ENCODE peak calls at places on chromosomes 16 and 17, in eight cellular contexts. F is heart left ventricle, H is AG04449, U is endothelial cell of umbilical vein, V is cardiac muscle cell, A is thoracic aorta, C is foreskin fibroblast, S is right lobe of liver. Q is an unnamed sample.

GRCh38 chr16:49484454-49484853 is 110.8 kb downstream of the C16orf78 start:
- DNase-seq in F (peak; percentile 84), H (no peak), U (no peak), V (peak; percentile 39), A (peak; percentile 43), C (no peak), S (peak; percentile 95), Q (no peak)

GRCh38 chr16:67552476-67552875 is 9.8 kb upstream of the CTCF start:
- DNase-seq in F (no peak), H (no peak), U (no peak), V (no peak), A (no peak), C (no peak), S (no peak), Q (no peak)

GRCh38 chr17:66711936-66712335 is 123.0 kb upstream of the CACNG5 start:
- DNase-seq in F (no peak), H (no peak), U (no peak), V (no peak), A (no peak), C (no peak), S (no peak), Q (peak; percentile 35)

GRCh38 chr17:63841350-63842172 is 924 bp downstream of the SMARCD2 start:
- DNase-seq in F (peak; percentile 83), H (no peak), U (peak; percentile 56), V (peak; percentile 71), A (no peak), C (peak; percentile 44), S (peak; percentile 79), Q (no peak)

GRCh38 chr17:48795444-48796162 is 21.4 kb downstream of the TTLL6 start:
- DNase-seq in F (no peak), H (peak; percentile 42), U (no peak), V (peak; percentile 59), A (no peak), C (peak; percentile 78), S (peak; percentile 63), Q (peak; percentile 76)

GRCh38 chr16:72723781-72724180 is 324.1 kb downstream of the ZFHX3 start:
- DNase-seq in F (no peak), H (peak; percentile 24), U (no peak), V (peak; percentile 30), A (no peak), C (peak; percentile 69), S (no peak), Q (no peak)

GRCh38 chr16:1997591-1998359 is 8.0 kb downstream of the SYNGR3 start:
- DNase-seq in F (no peak), H (no peak), U (no peak), V (no peak), A (no peak), C (peak; percentile 87), S (no peak), Q (no peak)

GRCh38 chr16:8935989-8936388 is 27.7 kb downstream of the USP7 start:
- DNase-seq in F (no peak), H (no peak), U (no peak), V (peak; percentile 10), A (no peak), C (no peak), S (no peak), Q (no peak)

GRCh38 chr16:1989826-1990335 is at the start of gene SYNGR3:
- DNase-seq in F (no peak), H (no peak), U (no peak), V (no peak), A (no peak), C (no peak), S (no peak), Q (no peak)

GRCh38 chr17:17214646-17215436 is 8.7 kb upstream of the PLD6 start:
- DNase-seq in F (no peak), H (no peak), U (no peak), V (no peak), A (no peak), C (no peak), S (no peak), Q (no peak)

GRCh38 chr16:842631-843560 is 42.4 kb upstream of the GNG13 start:
- DNase-seq in F (peak; percentile 57), H (no peak), U (no peak), V (no peak), A (no peak), C (no peak), S (no peak), Q (no peak)

GRCh38 chr17:75642221-75643032 is 9.2 kb downstream of the SMIM5 start:
- DNase-seq in F (peak; percentile 44), H (no peak), U (no peak), V (no peak), A (no peak), C (no peak), S (no peak), Q (no peak)

GRCh38 chr16:15993541-15993940 is 44.1 kb downstream of the ABCC1 start:
- DNase-seq in F (no peak), H (no peak), U (no peak), V (no peak), A (no peak), C (no peak), S (no peak), Q (no peak)

DNA sequence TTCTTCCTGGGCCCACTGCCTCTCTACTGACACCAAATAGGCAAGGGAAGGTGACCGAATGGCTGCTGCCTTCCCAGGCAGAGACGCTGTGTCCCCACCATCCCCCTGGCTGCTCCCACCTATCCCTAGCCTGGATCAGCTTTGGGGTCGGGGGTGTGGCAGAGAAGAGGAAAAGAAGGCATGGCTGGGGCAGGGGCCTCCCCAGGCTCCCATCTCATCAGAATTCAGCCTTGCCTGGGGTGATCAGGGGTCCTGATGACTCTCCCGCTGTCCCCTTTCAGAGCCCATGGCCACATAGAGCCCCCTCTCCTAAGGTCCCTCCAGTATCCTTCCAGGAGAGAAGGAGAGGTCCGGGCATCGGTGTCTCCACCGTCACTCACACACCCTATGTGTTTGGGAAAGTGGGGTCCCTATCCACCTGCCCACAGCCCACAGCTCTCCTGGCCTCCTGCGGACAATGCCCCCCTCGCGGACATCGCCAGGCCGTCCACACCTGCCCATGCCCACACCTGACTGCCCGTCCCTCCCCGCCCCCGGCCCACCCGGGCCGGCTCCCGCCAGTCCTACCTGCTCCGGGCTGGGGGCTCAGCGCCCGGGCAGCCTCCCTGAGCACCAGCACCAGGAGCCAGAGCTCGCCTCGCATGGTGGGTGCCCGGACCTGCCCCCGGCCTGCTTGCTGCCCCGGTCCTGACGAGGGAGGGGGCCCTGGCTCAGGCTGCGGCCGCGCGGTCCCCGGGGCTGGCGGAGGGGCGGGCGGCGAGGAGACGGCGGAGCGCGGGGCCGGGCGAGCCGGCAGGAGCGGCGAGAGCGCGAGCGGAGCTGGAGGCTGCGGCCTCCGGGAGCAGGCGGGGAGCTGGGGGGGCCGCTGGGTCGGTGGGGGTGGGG is at the start of gene PLXDC1:
- DNase-seq in F (peak; percentile 72), H (no peak), U (no peak), V (no peak), A (no peak), C (no peak), S (no peak), Q (no peak)
- H3K4me3 ChIP-seq in F (peak within 1 kb of the TSS; percentile 72), H (peak within 1 kb of the TSS; percentile 96), U (peak within 1 kb of the TSS; percentile 5), V (peak within 1 kb of the TSS; percentile 95), A (peak within 1 kb of the TSS; percentile 90), C (peak within 1 kb of the TSS; percentile 81), S (peak within 1 kb of the TSS; percentile 16), Q (peak within 1 kb of the TSS; percentile 32)

DNA sequence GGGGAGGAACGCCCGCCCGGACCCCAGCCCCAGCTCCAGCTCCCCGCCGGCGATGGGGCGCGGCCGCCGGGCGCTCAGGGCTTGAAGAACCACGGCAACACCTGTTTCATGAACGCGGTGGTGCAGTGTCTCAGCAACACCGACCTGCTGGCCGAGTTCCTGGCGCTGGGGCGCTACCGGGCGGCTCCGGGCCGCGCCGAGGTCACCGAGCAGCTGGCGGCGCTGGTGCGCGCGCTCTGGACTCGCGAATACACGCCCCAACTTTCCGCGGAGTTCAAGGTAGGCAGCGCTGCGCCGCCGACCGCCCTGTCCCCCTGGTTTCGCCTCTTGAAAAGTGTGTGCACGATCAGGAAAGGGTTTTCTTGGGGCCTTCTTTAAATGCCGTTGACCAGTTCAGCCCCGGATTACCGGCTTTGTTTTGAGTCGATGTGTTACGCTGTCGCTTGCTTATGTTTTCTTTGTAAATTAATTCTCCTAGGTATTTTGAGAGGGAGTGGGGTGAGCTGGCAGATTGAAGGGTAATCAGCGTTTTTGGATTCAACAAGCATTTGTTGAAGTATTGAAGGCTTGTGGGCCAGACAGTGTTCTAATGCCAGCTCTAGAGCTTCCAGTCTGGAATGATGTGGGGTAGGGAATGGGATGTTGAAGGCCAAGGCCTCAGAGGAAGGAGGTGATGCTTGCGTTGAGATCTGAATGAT is 690 bp downstream of the USP43 start:
- DNase-seq in F (peak; percentile 61), H (no peak), U (no peak), V (peak; percentile 11), A (no peak), C (no peak), S (peak; percentile 80), Q (no peak)
- TF ChIP-seq CTCF in F (no peak), H (no peak), U (no peak), V (no peak), A (no peak), C (no peak), S (peak; percentile 42), Q (no peak)

GRCh38 chr17:61073799-61074513 is 325.7 kb upstream of the TBX2 start:
- DNase-seq in F (no peak), H (no peak), U (no peak), V (no peak), A (no peak), C (no peak), S (no peak), Q (no peak)
- H3K4me3 ChIP-seq in F (no peak overlapping the region), H (no peak overlapping the region), U (no peak overlapping the region), V (no peak overlapping the region), A (no peak overlapping the region), C (no peak overlapping the region), S (no peak overlapping the region), Q (no peak overlapping the region)

GRCh38 chr17:2042355-2042929 is 620 bp downstream of the OVCA2 start:
- DNase-seq in F (no peak), H (no peak), U (no peak), V (peak; percentile 68), A (no peak), C (no peak), S (no peak), Q (no peak)
- TF ChIP-seq CTCF in F (no peak), H (peak; percentile 46), U (no peak), V (peak; percentile 59), A (no peak), C (peak; percentile 43), S (no peak), Q (peak; percentile 55)

GRCh38 chr17:57892146-57892819 is 42.4 kb upstream of the MRPS23 start:
- DNase-seq in F (peak; percentile 93), H (no peak), U (peak; percentile 87), V (peak; percentile 94), A (no peak), C (peak; percentile 84), S (peak; percentile 86), Q (no peak)

GRCh38 chr17:57890857-57891232 is 41.0 kb upstream of the MRPS23 start:
- DNase-seq in F (peak; percentile 61), H (no peak), U (no peak), V (no peak), A (no peak), C (no peak), S (no peak), Q (no peak)

GRCh38 chr17:57895382-57896060 is 45.7 kb upstream of the MRPS23 start:
- DNase-seq in F (peak; percentile 42), H (no peak), U (no peak), V (no peak), A (no peak), C (no peak), S (no peak), Q (no peak)

GRCh38 chr17:57894848-57895247 is 45.0 kb upstream of the MRPS23 start:
- DNase-seq in F (no peak), H (no peak), U (no peak), V (no peak), A (no peak), C (no peak), S (no peak), Q (no peak)

GRCh38 chr17:57892820-57893595 is 43.2 kb upstream of the MRPS23 start:
- DNase-seq in F (peak; percentile 87), H (peak; percentile 97), U (peak; percentile 81), V (peak; percentile 99), A (peak; percentile 92), C (peak; percentile 100), S (peak; percentile 93), Q (peak; percentile 92)
- H3K4me3 ChIP-seq in F (peak overlapping the region; percentile 55), H (peak overlapping the region; percentile 25), U (no peak overlapping the region), V (no peak overlapping the region), A (peak overlapping the region; percentile 52), C (peak overlapping the region; percentile 1), S (no peak overlapping the region), Q (no peak overlapping the region)